ENCODE peak calls at places on chromosomes 7 and 10, in seven cellular contexts. One of them, this sample, is unnamed.

GRCh38 chr7:131625817-131626372 is 69.5 kb upstream of the PODXL start:
- DNase-seq in stimulated activated CD4-positive, alpha-beta T cell treated with anti-CD3 and anti-CD28 coated beads, Interleukin-1b, Interleukin-23, amount 100 ng/mL, for 24 hours: no peak
- DNase-seq in CD4-positive, alpha-beta T cell: no peak
- DNase-seq in A549: peak
- DNase-seq in stimulated activated CD8-positive, alpha-beta memory T cell treated with anti-CD3 and anti-CD28 coated beads, Interleukin-4, amount 100 ng/mL, for 24 hours: no peak
- DNase-seq in DMS153: no peak
- DNase-seq in SK-MEL-5: peak
- DNase-seq in this sample: no peak

GRCh38 chr7:95478139-95479037 is 7.4 kb upstream of the ASB4 start:
- DNase-seq in stimulated activated CD8-positive, alpha-beta memory T cell treated with anti-CD3 and anti-CD28 coated beads, Interleukin-4, amount 100 ng/mL, for 24 hours: no peak
- DNase-seq in SK-MEL-5: peak
- DNase-seq in DMS153: peak
- DNase-seq in CD4-positive, alpha-beta T cell: no peak
- DNase-seq in stimulated activated CD4-positive, alpha-beta T cell treated with anti-CD3 and anti-CD28 coated beads, Interleukin-1b, Interleukin-23, amount 100 ng/mL, for 24 hours: no peak
- DNase-seq in A549: peak
- DNase-seq in this sample: no peak

GRCh38 chr10:129465796-129466702 is 992 bp upstream of the MGMT start:
- DNase-seq in stimulated activated CD4-positive, alpha-beta T cell treated with anti-CD3 and anti-CD28 coated beads, Interleukin-1b, Interleukin-23, amount 100 ng/mL, for 24 hours: no peak
- DNase-seq in DMS153: no peak
- DNase-seq in stimulated activated CD8-positive, alpha-beta memory T cell treated with anti-CD3 and anti-CD28 coated beads, Interleukin-4, amount 100 ng/mL, for 24 hours: no peak
- DNase-seq in CD4-positive, alpha-beta T cell: no peak
- DNase-seq in SK-MEL-5: no peak
- DNase-seq in A549: no peak
- DNase-seq in this sample: no peak

GRCh38 chr10:78170026-78170475 is 136.4 kb downstream of the RPS24 start:
- DNase-seq in DMS153: no peak
- DNase-seq in CD4-positive, alpha-beta T cell: no peak
- DNase-seq in stimulated activated CD4-positive, alpha-beta T cell treated with anti-CD3 and anti-CD28 coated beads, Interleukin-1b, Interleukin-23, amount 100 ng/mL, for 24 hours: no peak
- DNase-seq in SK-MEL-5: no peak
- DNase-seq in stimulated activated CD8-positive, alpha-beta memory T cell treated with anti-CD3 and anti-CD28 coated beads, Interleukin-4, amount 100 ng/mL, for 24 hours: no peak
- DNase-seq in A549: no peak
- DNase-seq in this sample: no peak

GRCh38 chr10:29026065-29026797 is 262.6 kb upstream of the LYZL1 start:
- DNase-seq in DMS153: no peak
- DNase-seq in stimulated activated CD4-positive, alpha-beta T cell treated with anti-CD3 and anti-CD28 coated beads, Interleukin-1b, Interleukin-23, amount 100 ng/mL, for 24 hours: no peak
- DNase-seq in SK-MEL-5: no peak
- DNase-seq in CD4-positive, alpha-beta T cell: no peak
- DNase-seq in stimulated activated CD8-positive, alpha-beta memory T cell treated with anti-CD3 and anti-CD28 coated beads, Interleukin-4, amount 100 ng/mL, for 24 hours: no peak
- DNase-seq in A549: no peak
- DNase-seq in this sample: no peak

GRCh38 chr10:78894841-78895195 is 173.9 kb upstream of the ZMIZ1 start:
- DNase-seq in SK-MEL-5: no peak
- DNase-seq in stimulated activated CD8-positive, alpha-beta memory T cell treated with anti-CD3 and anti-CD28 coated beads, Interleukin-4, amount 100 ng/mL, for 24 hours: no peak
- DNase-seq in stimulated activated CD4-positive, alpha-beta T cell treated with anti-CD3 and anti-CD28 coated beads, Interleukin-1b, Interleukin-23, amount 100 ng/mL, for 24 hours: no peak
- DNase-seq in A549: no peak
- DNase-seq in CD4-positive, alpha-beta T cell: no peak
- DNase-seq in DMS153: peak
- DNase-seq in this sample: peak

GRCh38 chr10:125084191-125085186 is 75.9 kb downstream of the CTBP2 start:
- DNase-seq in CD4-positive, alpha-beta T cell: no peak
- DNase-seq in stimulated activated CD8-positive, alpha-beta memory T cell treated with anti-CD3 and anti-CD28 coated beads, Interleukin-4, amount 100 ng/mL, for 24 hours: no peak
- DNase-seq in SK-MEL-5: no peak
- DNase-seq in stimulated activated CD4-positive, alpha-beta T cell treated with anti-CD3 and anti-CD28 coated beads, Interleukin-1b, Interleukin-23, amount 100 ng/mL, for 24 hours: no peak
- DNase-seq in DMS153: peak
- DNase-seq in A549: peak
- DNase-seq in this sample: peak

GRCh38 chr10:48523212-48523819 is 81.6 kb downstream of the ARHGAP22 start:
- DNase-seq in stimulated activated CD4-positive, alpha-beta T cell treated with anti-CD3 and anti-CD28 coated beads, Interleukin-1b, Interleukin-23, amount 100 ng/mL, for 24 hours: no peak
- DNase-seq in A549: peak
- DNase-seq in CD4-positive, alpha-beta T cell: no peak
- DNase-seq in DMS153: no peak
- DNase-seq in SK-MEL-5: no peak
- DNase-seq in stimulated activated CD8-positive, alpha-beta memory T cell treated with anti-CD3 and anti-CD28 coated beads, Interleukin-4, amount 100 ng/mL, for 24 hours: no peak
- DNase-seq in this sample: no peak

GRCh38 chr7:141286522-141286921 is 212.7 kb downstream of the TMEM178B start:
- DNase-seq in CD4-positive, alpha-beta T cell: no peak
- DNase-seq in stimulated activated CD8-positive, alpha-beta memory T cell treated with anti-CD3 and anti-CD28 coated beads, Interleukin-4, amount 100 ng/mL, for 24 hours: no peak
- DNase-seq in A549: no peak
- DNase-seq in SK-MEL-5: no peak
- DNase-seq in stimulated activated CD4-positive, alpha-beta T cell treated with anti-CD3 and anti-CD28 coated beads, Interleukin-1b, Interleukin-23, amount 100 ng/mL, for 24 hours: no peak
- DNase-seq in DMS153: no peak
- DNase-seq in this sample: no peak

GRCh38 chr7:30852360-30852709 is 59.3 kb upstream of the AQP1 start:
- DNase-seq in stimulated activated CD8-positive, alpha-beta memory T cell treated with anti-CD3 and anti-CD28 coated beads, Interleukin-4, amount 100 ng/mL, for 24 hours: no peak
- DNase-seq in CD4-positive, alpha-beta T cell: no peak
- DNase-seq in A549: no peak
- DNase-seq in DMS153: no peak
- DNase-seq in SK-MEL-5: no peak
- DNase-seq in stimulated activated CD4-positive, alpha-beta T cell treated with anti-CD3 and anti-CD28 coated beads, Interleukin-1b, Interleukin-23, amount 100 ng/mL, for 24 hours: no peak
- DNase-seq in this sample: no peak

GRCh38 chr7:13457790-13458189 is 531.7 kb downstream of the ETV1 start:
- DNase-seq in SK-MEL-5: no peak
- DNase-seq in DMS153: no peak
- DNase-seq in A549: no peak
- DNase-seq in stimulated activated CD8-positive, alpha-beta memory T cell treated with anti-CD3 and anti-CD28 coated beads, Interleukin-4, amount 100 ng/mL, for 24 hours: no peak
- DNase-seq in stimulated activated CD4-positive, alpha-beta T cell treated with anti-CD3 and anti-CD28 coated beads, Interleukin-1b, Interleukin-23, amount 100 ng/mL, for 24 hours: no peak
- DNase-seq in CD4-positive, alpha-beta T cell: no peak
- DNase-seq in this sample: no peak

GRCh38 chr10:89793649-89794254 is 92.4 kb downstream of the KIF20B start:
- DNase-seq in CD4-positive, alpha-beta T cell: no peak
- DNase-seq in DMS153: peak
- DNase-seq in stimulated activated CD8-positive, alpha-beta memory T cell treated with anti-CD3 and anti-CD28 coated beads, Interleukin-4, amount 100 ng/mL, for 24 hours: no peak
- DNase-seq in A549: peak
- DNase-seq in stimulated activated CD4-positive, alpha-beta T cell treated with anti-CD3 and anti-CD28 coated beads, Interleukin-1b, Interleukin-23, amount 100 ng/mL, for 24 hours: no peak
- DNase-seq in SK-MEL-5: peak
- DNase-seq in this sample: peak

GRCh38 chr7:1531263-1531978 is 919 bp downstream of the MAFK start:
- DNase-seq in SK-MEL-5: no peak
- DNase-seq in DMS153: no peak
- DNase-seq in stimulated activated CD8-positive, alpha-beta memory T cell treated with anti-CD3 and anti-CD28 coated beads, Interleukin-4, amount 100 ng/mL, for 24 hours: no peak
- DNase-seq in A549: no peak
- DNase-seq in stimulated activated CD4-positive, alpha-beta T cell treated with anti-CD3 and anti-CD28 coated beads, Interleukin-1b, Interleukin-23, amount 100 ng/mL, for 24 hours: no peak
- DNase-seq in CD4-positive, alpha-beta T cell: peak
- DNase-seq in this sample: no peak

GRCh38 chr7:99926351-99926750 is 3.1 kb downstream of the GJC3 start:
- DNase-seq in stimulated activated CD4-positive, alpha-beta T cell treated with anti-CD3 and anti-CD28 coated beads, Interleukin-1b, Interleukin-23, amount 100 ng/mL, for 24 hours: no peak
- DNase-seq in A549: no peak
- DNase-seq in stimulated activated CD8-positive, alpha-beta memory T cell treated with anti-CD3 and anti-CD28 coated beads, Interleukin-4, amount 100 ng/mL, for 24 hours: no peak
- DNase-seq in SK-MEL-5: no peak
- DNase-seq in DMS153: no peak
- DNase-seq in CD4-positive, alpha-beta T cell: no peak
- DNase-seq in this sample: no peak

GRCh38 chr10:51718804-51719291 is 19.5 kb upstream of the CSTF2T start:
- DNase-seq in SK-MEL-5: no peak
- DNase-seq in stimulated activated CD4-positive, alpha-beta T cell treated with anti-CD3 and anti-CD28 coated beads, Interleukin-1b, Interleukin-23, amount 100 ng/mL, for 24 hours: no peak
- DNase-seq in A549: no peak
- DNase-seq in DMS153: no peak
- DNase-seq in CD4-positive, alpha-beta T cell: no peak
- DNase-seq in stimulated activated CD8-positive, alpha-beta memory T cell treated with anti-CD3 and anti-CD28 coated beads, Interleukin-4, amount 100 ng/mL, for 24 hours: no peak
- DNase-seq in this sample: no peak

GRCh38 chr10:69820817-69821216 is 19.1 kb downstream of the COL13A1 start:
- DNase-seq in stimulated activated CD4-positive, alpha-beta T cell treated with anti-CD3 and anti-CD28 coated beads, Interleukin-1b, Interleukin-23, amount 100 ng/mL, for 24 hours: no peak
- DNase-seq in CD4-positive, alpha-beta T cell: no peak
- DNase-seq in DMS153: no peak
- DNase-seq in stimulated activated CD8-positive, alpha-beta memory T cell treated with anti-CD3 and anti-CD28 coated beads, Interleukin-4, amount 100 ng/mL, for 24 hours: no peak
- DNase-seq in SK-MEL-5: no peak
- DNase-seq in A549: no peak
- DNase-seq in this sample: no peak

GRCh38 chr7:71414490-71414889 is 282.5 kb downstream of the GALNT17 start:
- DNase-seq in stimulated activated CD8-positive, alpha-beta memory T cell treated with anti-CD3 and anti-CD28 coated beads, Interleukin-4, amount 100 ng/mL, for 24 hours: no peak
- DNase-seq in SK-MEL-5: peak
- DNase-seq in DMS153: no peak
- DNase-seq in A549: no peak
- DNase-seq in CD4-positive, alpha-beta T cell: no peak
- DNase-seq in stimulated activated CD4-positive, alpha-beta T cell treated with anti-CD3 and anti-CD28 coated beads, Interleukin-1b, Interleukin-23, amount 100 ng/mL, for 24 hours: no peak
- DNase-seq in this sample: no peak

GRCh38 chr10:35912615-35913170 is 270.6 kb upstream of the FZD8 start:
- DNase-seq in stimulated activated CD4-positive, alpha-beta T cell treated with anti-CD3 and anti-CD28 coated beads, Interleukin-1b, Interleukin-23, amount 100 ng/mL, for 24 hours: no peak
- DNase-seq in SK-MEL-5: no peak
- DNase-seq in A549: no peak
- DNase-seq in CD4-positive, alpha-beta T cell: no peak
- DNase-seq in stimulated activated CD8-positive, alpha-beta memory T cell treated with anti-CD3 and anti-CD28 coated beads, Interleukin-4, amount 100 ng/mL, for 24 hours: no peak
- DNase-seq in DMS153: no peak
- DNase-seq in this sample: no peak

GRCh38 chr10:12916587-12916986 is 84.9 kb downstream of the CCDC3 start:
- DNase-seq in SK-MEL-5: no peak
- DNase-seq in stimulated activated CD4-positive, alpha-beta T cell treated with anti-CD3 and anti-CD28 coated beads, Interleukin-1b, Interleukin-23, amount 100 ng/mL, for 24 hours: no peak
- DNase-seq in CD4-positive, alpha-beta T cell: no peak
- DNase-seq in stimulated activated CD8-positive, alpha-beta memory T cell treated with anti-CD3 and anti-CD28 coated beads, Interleukin-4, amount 100 ng/mL, for 24 hours: no peak
- DNase-seq in DMS153: no peak
- DNase-seq in A549: no peak
- DNase-seq in this sample: no peak

GRCh38 chr7:27697861-27698430 is 35.3 kb upstream of the HIBADH start:
- DNase-seq in A549: no peak
- DNase-seq in CD4-positive, alpha-beta T cell: no peak
- DNase-seq in stimulated activated CD4-positive, alpha-beta T cell treated with anti-CD3 and anti-CD28 coated beads, Interleukin-1b, Interleukin-23, amount 100 ng/mL, for 24 hours: no peak
- DNase-seq in DMS153: no peak
- DNase-seq in SK-MEL-5: peak
- DNase-seq in stimulated activated CD8-positive, alpha-beta memory T cell treated with anti-CD3 and anti-CD28 coated beads, Interleukin-4, amount 100 ng/mL, for 24 hours: no peak
- DNase-seq in this sample: no peak

GRCh38 chr10:13074562-13075451 is 25.2 kb upstream of the OPTN start:
- DNase-seq in DMS153: no peak
- DNase-seq in stimulated activated CD8-positive, alpha-beta memory T cell treated with anti-CD3 and anti-CD28 coated beads, Interleukin-4, amount 100 ng/mL, for 24 hours: peak
- DNase-seq in A549: peak
- DNase-seq in SK-MEL-5: peak
- DNase-seq in stimulated activated CD4-positive, alpha-beta T cell treated with anti-CD3 and anti-CD28 coated beads, Interleukin-1b, Interleukin-23, amount 100 ng/mL, for 24 hours: peak
- DNase-seq in CD4-positive, alpha-beta T cell: no peak
- DNase-seq in this sample: peak

GRCh38 chr7:152074673-152075072 is 49.2 kb downstream of the GALNT11 start:
- DNase-seq in stimulated activated CD8-positive, alpha-beta memory T cell treated with anti-CD3 and anti-CD28 coated beads, Interleukin-4, amount 100 ng/mL, for 24 hours: no peak
- DNase-seq in CD4-positive, alpha-beta T cell: no peak
- DNase-seq in SK-MEL-5: no peak
- DNase-seq in stimulated activated CD4-positive, alpha-beta T cell treated with anti-CD3 and anti-CD28 coated beads, Interleukin-1b, Interleukin-23, amount 100 ng/mL, for 24 hours: no peak
- DNase-seq in A549: no peak
- DNase-seq in DMS153: no peak
- DNase-seq in this sample: no peak

GRCh38 chr7:51141451-51141971 is 175.1 kb downstream of the COBL start:
- DNase-seq in stimulated activated CD8-positive, alpha-beta memory T cell treated with anti-CD3 and anti-CD28 coated beads, Interleukin-4, amount 100 ng/mL, for 24 hours: no peak
- DNase-seq in CD4-positive, alpha-beta T cell: no peak
- DNase-seq in DMS153: peak
- DNase-seq in A549: peak
- DNase-seq in SK-MEL-5: peak
- DNase-seq in stimulated activated CD4-positive, alpha-beta T cell treated with anti-CD3 and anti-CD28 coated beads, Interleukin-1b, Interleukin-23, amount 100 ng/mL, for 24 hours: no peak
- DNase-seq in this sample: peak

GRCh38 chr10:78656815-78657621 is 411.7 kb upstream of the ZMIZ1 start:
- DNase-seq in SK-MEL-5: no peak
- DNase-seq in CD4-positive, alpha-beta T cell: no peak
- DNase-seq in A549: no peak
- DNase-seq in DMS153: no peak
- DNase-seq in stimulated activated CD8-positive, alpha-beta memory T cell treated with anti-CD3 and anti-CD28 coated beads, Interleukin-4, amount 100 ng/mL, for 24 hours: no peak
- DNase-seq in stimulated activated CD4-positive, alpha-beta T cell treated with anti-CD3 and anti-CD28 coated beads, Interleukin-1b, Interleukin-23, amount 100 ng/mL, for 24 hours: no peak
- DNase-seq in this sample: no peak

GRCh38 chr7:51158742-51159441 is 157.7 kb downstream of the COBL start:
- DNase-seq in CD4-positive, alpha-beta T cell: no peak
- DNase-seq in SK-MEL-5: no peak
- DNase-seq in stimulated activated CD8-positive, alpha-beta memory T cell treated with anti-CD3 and anti-CD28 coated beads, Interleukin-4, amount 100 ng/mL, for 24 hours: no peak
- DNase-seq in stimulated activated CD4-positive, alpha-beta T cell treated with anti-CD3 and anti-CD28 coated beads, Interleukin-1b, Interleukin-23, amount 100 ng/mL, for 24 hours: no peak
- DNase-seq in DMS153: no peak
- DNase-seq in A549: no peak
- DNase-seq in this sample: no peak

GRCh38 chr10:7988985-7989384 is 65.5 kb upstream of the GATA3 start:
- DNase-seq in stimulated activated CD4-positive, alpha-beta T cell treated with anti-CD3 and anti-CD28 coated beads, Interleukin-1b, Interleukin-23, amount 100 ng/mL, for 24 hours: no peak
- DNase-seq in stimulated activated CD8-positive, alpha-beta memory T cell treated with anti-CD3 and anti-CD28 coated beads, Interleukin-4, amount 100 ng/mL, for 24 hours: no peak
- DNase-seq in CD4-positive, alpha-beta T cell: no peak
- DNase-seq in SK-MEL-5: peak
- DNase-seq in A549: no peak
- DNase-seq in DMS153: no peak
- DNase-seq in this sample: no peak

GRCh38 chr7:44318296-44318695 is 7.1 kb downstream of the CAMK2B start:
- DNase-seq in stimulated activated CD4-positive, alpha-beta T cell treated with anti-CD3 and anti-CD28 coated beads, Interleukin-1b, Interleukin-23, amount 100 ng/mL, for 24 hours: no peak
- DNase-seq in DMS153: no peak
- DNase-seq in SK-MEL-5: no peak
- DNase-seq in A549: no peak
- DNase-seq in stimulated activated CD8-positive, alpha-beta memory T cell treated with anti-CD3 and anti-CD28 coated beads, Interleukin-4, amount 100 ng/mL, for 24 hours: no peak
- DNase-seq in CD4-positive, alpha-beta T cell: no peak
- DNase-seq in this sample: no peak

GRCh38 chr10:38027992-38028391 is 17.5 kb downstream of the ZNF33A start:
- DNase-seq in CD4-positive, alpha-beta T cell: no peak
- DNase-seq in DMS153: no peak
- DNase-seq in SK-MEL-5: no peak
- DNase-seq in stimulated activated CD4-positive, alpha-beta T cell treated with anti-CD3 and anti-CD28 coated beads, Interleukin-1b, Interleukin-23, amount 100 ng/mL, for 24 hours: no peak
- DNase-seq in A549: no peak
- DNase-seq in stimulated activated CD8-positive, alpha-beta memory T cell treated with anti-CD3 and anti-CD28 coated beads, Interleukin-4, amount 100 ng/mL, for 24 hours: no peak
- DNase-seq in this sample: no peak

GRCh38 chr10:79054203-79055099 is 14.3 kb upstream of the ZMIZ1 start:
- DNase-seq in stimulated activated CD8-positive, alpha-beta memory T cell treated with anti-CD3 and anti-CD28 coated beads, Interleukin-4, amount 100 ng/mL, for 24 hours: no peak
- DNase-seq in SK-MEL-5: no peak
- DNase-seq in DMS153: no peak
- DNase-seq in A549: no peak
- DNase-seq in CD4-positive, alpha-beta T cell: peak
- DNase-seq in stimulated activated CD4-positive, alpha-beta T cell treated with anti-CD3 and anti-CD28 coated beads, Interleukin-1b, Interleukin-23, amount 100 ng/mL, for 24 hours: no peak
- DNase-seq in this sample: no peak

GRCh38 chr7:26199301-26200112 is 1.0 kb downstream of the HNRNPA2B1 start:
- DNase-seq in CD4-positive, alpha-beta T cell: peak
- DNase-seq in DMS153: peak
- DNase-seq in A549: no peak
- DNase-seq in SK-MEL-5: peak
- DNase-seq in stimulated activated CD4-positive, alpha-beta T cell treated with anti-CD3 and anti-CD28 coated beads, Interleukin-1b, Interleukin-23, amount 100 ng/mL, for 24 hours: peak
- DNase-seq in stimulated activated CD8-positive, alpha-beta memory T cell treated with anti-CD3 and anti-CD28 coated beads, Interleukin-4, amount 100 ng/mL, for 24 hours: peak
- DNase-seq in this sample: peak

GRCh38 chr10:51462076-51462779 is 237.2 kb downstream of the CSTF2T start:
- DNase-seq in SK-MEL-5: no peak
- DNase-seq in CD4-positive, alpha-beta T cell: no peak
- DNase-seq in stimulated activated CD8-positive, alpha-beta memory T cell treated with anti-CD3 and anti-CD28 coated beads, Interleukin-4, amount 100 ng/mL, for 24 hours: no peak
- DNase-seq in DMS153: no peak
- DNase-seq in stimulated activated CD4-positive, alpha-beta T cell treated with anti-CD3 and anti-CD28 coated beads, Interleukin-1b, Interleukin-23, amount 100 ng/mL, for 24 hours: no peak
- DNase-seq in A549: no peak
- DNase-seq in this sample: no peak

GRCh38 chr7:111499027-111499426 is 63.3 kb downstream of the IMMP2L start:
- DNase-seq in stimulated activated CD8-positive, alpha-beta memory T cell treated with anti-CD3 and anti-CD28 coated beads, Interleukin-4, amount 100 ng/mL, for 24 hours: no peak
- DNase-seq in CD4-positive, alpha-beta T cell: no peak
- DNase-seq in DMS153: no peak
- DNase-seq in stimulated activated CD4-positive, alpha-beta T cell treated with anti-CD3 and anti-CD28 coated beads, Interleukin-1b, Interleukin-23, amount 100 ng/mL, for 24 hours: no peak
- DNase-seq in A549: peak
- DNase-seq in SK-MEL-5: no peak
- DNase-seq in this sample: no peak

GRCh38 chr10:5551531-5552375 is 27.0 kb downstream of the CALML3 start:
- DNase-seq in stimulated activated CD8-positive, alpha-beta memory T cell treated with anti-CD3 and anti-CD28 coated beads, Interleukin-4, amount 100 ng/mL, for 24 hours: peak
- DNase-seq in SK-MEL-5: no peak
- DNase-seq in stimulated activated CD4-positive, alpha-beta T cell treated with anti-CD3 and anti-CD28 coated beads, Interleukin-1b, Interleukin-23, amount 100 ng/mL, for 24 hours: peak
- DNase-seq in DMS153: no peak
- DNase-seq in A549: no peak
- DNase-seq in CD4-positive, alpha-beta T cell: no peak
- DNase-seq in this sample: no peak

GRCh38 chr7:94632338-94633024 is 23.5 kb downstream of the SGCE start:
- DNase-seq in DMS153: peak
- DNase-seq in stimulated activated CD4-positive, alpha-beta T cell treated with anti-CD3 and anti-CD28 coated beads, Interleukin-1b, Interleukin-23, amount 100 ng/mL, for 24 hours: no peak
- DNase-seq in SK-MEL-5: peak
- DNase-seq in CD4-positive, alpha-beta T cell: no peak
- DNase-seq in stimulated activated CD8-positive, alpha-beta memory T cell treated with anti-CD3 and anti-CD28 coated beads, Interleukin-4, amount 100 ng/mL, for 24 hours: no peak
- DNase-seq in A549: no peak
- DNase-seq in this sample: no peak

GRCh38 chr10:48470893-48471805 is 133.7 kb downstream of the ARHGAP22 start:
- DNase-seq in stimulated activated CD4-positive, alpha-beta T cell treated with anti-CD3 and anti-CD28 coated beads, Interleukin-1b, Interleukin-23, amount 100 ng/mL, for 24 hours: no peak
- DNase-seq in stimulated activated CD8-positive, alpha-beta memory T cell treated with anti-CD3 and anti-CD28 coated beads, Interleukin-4, amount 100 ng/mL, for 24 hours: no peak
- DNase-seq in CD4-positive, alpha-beta T cell: no peak
- DNase-seq in A549: no peak
- DNase-seq in SK-MEL-5: no peak
- DNase-seq in DMS153: no peak
- DNase-seq in this sample: no peak

GRCh38 chr10:6363516-6363915 is 160.8 kb downstream of the PFKFB3 start:
- DNase-seq in stimulated activated CD4-positive, alpha-beta T cell treated with anti-CD3 and anti-CD28 coated beads, Interleukin-1b, Interleukin-23, amount 100 ng/mL, for 24 hours: no peak
- DNase-seq in SK-MEL-5: no peak
- DNase-seq in CD4-positive, alpha-beta T cell: no peak
- DNase-seq in stimulated activated CD8-positive, alpha-beta memory T cell treated with anti-CD3 and anti-CD28 coated beads, Interleukin-4, amount 100 ng/mL, for 24 hours: no peak
- DNase-seq in DMS153: no peak
- DNase-seq in A549: no peak
- DNase-seq in this sample: no peak

GRCh38 chr7:157674715-157675426 is 338.1 kb downstream of the DNAJB6 start:
- DNase-seq in CD4-positive, alpha-beta T cell: no peak
- DNase-seq in stimulated activated CD4-positive, alpha-beta T cell treated with anti-CD3 and anti-CD28 coated beads, Interleukin-1b, Interleukin-23, amount 100 ng/mL, for 24 hours: no peak
- DNase-seq in SK-MEL-5: no peak
- DNase-seq in DMS153: no peak
- DNase-seq in A549: no peak
- DNase-seq in stimulated activated CD8-positive, alpha-beta memory T cell treated with anti-CD3 and anti-CD28 coated beads, Interleukin-4, amount 100 ng/mL, for 24 hours: no peak
- DNase-seq in this sample: no peak

GRCh38 chr7:140059288-140060242 is 3.2 kb downstream of the PARP12 start:
- DNase-seq in A549: peak
- DNase-seq in SK-MEL-5: no peak
- DNase-seq in CD4-positive, alpha-beta T cell: peak
- DNase-seq in stimulated activated CD4-positive, alpha-beta T cell treated with anti-CD3 and anti-CD28 coated beads, Interleukin-1b, Interleukin-23, amount 100 ng/mL, for 24 hours: peak
- DNase-seq in stimulated activated CD8-positive, alpha-beta memory T cell treated with anti-CD3 and anti-CD28 coated beads, Interleukin-4, amount 100 ng/mL, for 24 hours: no peak
- DNase-seq in DMS153: peak
- DNase-seq in this sample: no peak